ENCODE peak calls at places on chromosomes 11 and 22, in four cellular contexts. W is gastrocnemius medialis, J is heart left ventricle, O is AG04450. P is an unnamed sample. For H3K27me3, the result is how much of the 10 kb centered on the place peaks cover.

GRCh38 chr11:91435694-91436375 is 788.8 kb upstream of the FAT3 start:
- DNase-seq in O (no peak), J (no peak), W (no peak), P (no peak)

GRCh38 chr11:103395612-103396011 is 286.4 kb downstream of the DYNC2H1 start:
- DNase-seq in O (no peak), W (no peak), J (no peak), P (no peak)

GRCh38 chr22:17057959-17058814 is 26.6 kb upstream of the IL17RA start:
- DNase-seq in O (peak), J (peak), W (peak), P (peak)

GRCh38 chr11:20511982-20512381 is 87.4 kb upstream of the SLC6A5 start:
- DNase-seq in W (no peak), O (no peak), J (no peak), P (no peak)

GRCh38 chr22:46984751-46985506 is 222.5 kb downstream of the TBC1D22A start:
- DNase-seq in W (no peak), J (no peak), O (no peak), P (no peak)

GRCh38 chr11:35491231-35491871 is 34.1 kb downstream of the PAMR1 start:
- DNase-seq in O (peak), W (no peak), J (no peak), P (no peak)

GRCh38 chr22:23478175-23478574 is 101.9 kb downstream of the IGLL1 start:
- DNase-seq in O (no peak), J (no peak), W (no peak), P (no peak)

GRCh38 chr11:92376146-92376599 is 151.6 kb downstream of the FAT3 start:
- DNase-seq in O (peak), J (no peak), W (no peak), P (no peak)

GRCh38 chr22:46076651-46077339 is 73.5 kb upstream of the PPARA start:
- DNase-seq in J (peak), O (no peak), W (no peak), P (peak)

GRCh38 chr11:108693852-108694251 is 29.0 kb downstream of the DDX10 start:
- DNase-seq in J (no peak), W (no peak), O (no peak), P (no peak)

GRCh38 chr22:39731881-39732555 is 161.5 kb downstream of the CACNA1I start:
- DNase-seq in J (no peak), O (no peak), W (no peak), P (no peak)

GRCh38 chr22:21915624-21916308 is 36.9 kb downstream of the PPM1F start:
- DNase-seq in W (no peak), O (no peak), J (no peak), P (no peak)

GRCh38 chr22:39490135-39490798 is 11.8 kb upstream of the MIEF1 start:
- DNase-seq in J (peak), W (peak), O (no peak), P (peak)

GRCh38 chr11:96306933-96307747 is 35.9 kb downstream of the MAML2 start:
- DNase-seq in W (peak), O (peak), J (peak), P (peak)

GRCh38 chr11:2792376-2793250 is 92.8 kb upstream of the KCNQ1OT1 start:
- DNase-seq in W (no peak), J (peak), O (no peak), P (peak)

GRCh38 chr11:128620306-128621175 is 33.2 kb upstream of the ETS1 start:
- DNase-seq in O (no peak), J (no peak), W (no peak), P (no peak)

GRCh38 chr11:68012843-68013610 is 2.9 kb downstream of the ALDH3B1 start:
- DNase-seq in W (no peak), J (no peak), O (peak), P (no peak)

GRCh38 chr11:122405788-122406341 is 249.7 kb upstream of the UBASH3B start:
- DNase-seq in O (peak), J (no peak), W (no peak), P (no peak)

GRCh38 chr22:50294319-50294656 is 13.2 kb downstream of the PLXNB2 start:
- DNase-seq in W (no peak), J (no peak), O (no peak), P (no peak)

GRCh38 chr11:13019313-13019712 is 10.2 kb downstream of the RASSF10 start:
- DNase-seq in O (no peak), J (no peak), W (no peak), P (no peak)
- H3K27me3 ChIP-seq in O (under half), J (under half), W (under half), P (under half)

DNA sequence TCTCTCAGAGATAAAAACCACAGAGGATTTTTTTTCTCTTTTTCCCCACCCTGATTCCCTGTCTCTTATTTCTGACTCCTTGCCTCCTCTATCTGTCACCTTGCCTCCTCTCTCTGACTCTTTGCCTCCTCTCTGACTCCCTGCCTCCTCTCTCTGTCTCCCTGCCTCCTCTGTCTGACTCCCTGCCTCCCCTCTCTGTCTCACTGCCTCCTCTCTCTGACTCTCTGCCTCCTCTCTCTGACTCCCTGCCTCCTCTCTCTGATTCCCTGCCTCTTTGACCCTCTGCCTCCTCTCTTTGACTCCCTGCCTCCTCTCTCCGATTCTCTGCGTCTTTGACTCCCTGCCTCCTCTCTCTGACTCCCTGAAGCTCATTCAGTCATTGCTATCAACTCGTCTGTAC is 3.1 kb downstream of the RASD2 start:
- DNase-seq in W (no peak), J (no peak), O (no peak), P (no peak)
- H3K27me3 ChIP-seq in W (under half), J (under half), O (under half), P (under half)

GRCh38 chr11:117876341-117877119 is at the start of gene FXYD6:
- DNase-seq in O (no peak), W (no peak), J (peak), P (peak)

GRCh38 chr11:117874253-117874909 is 2.1 kb downstream of the FXYD6 start:
- DNase-seq in J (no peak), O (no peak), W (no peak), P (no peak)

GRCh38 chr11:117874910-117875396 is 1.5 kb downstream of the FXYD6 start:
- DNase-seq in J (no peak), W (no peak), O (no peak), P (no peak)

GRCh38 chr11:117876049-117876340 is 463 bp downstream of the FXYD6 start:
- DNase-seq in O (no peak), W (no peak), J (no peak), P (no peak)

GRCh38 chr11:117875397-117876048 is 935 bp downstream of the FXYD6 start:
- DNase-seq in O (no peak), W (no peak), J (no peak), P (no peak)
- H3K27me3 ChIP-seq in O (half or more), W (under half), J (under half), P (under half)

DNA sequence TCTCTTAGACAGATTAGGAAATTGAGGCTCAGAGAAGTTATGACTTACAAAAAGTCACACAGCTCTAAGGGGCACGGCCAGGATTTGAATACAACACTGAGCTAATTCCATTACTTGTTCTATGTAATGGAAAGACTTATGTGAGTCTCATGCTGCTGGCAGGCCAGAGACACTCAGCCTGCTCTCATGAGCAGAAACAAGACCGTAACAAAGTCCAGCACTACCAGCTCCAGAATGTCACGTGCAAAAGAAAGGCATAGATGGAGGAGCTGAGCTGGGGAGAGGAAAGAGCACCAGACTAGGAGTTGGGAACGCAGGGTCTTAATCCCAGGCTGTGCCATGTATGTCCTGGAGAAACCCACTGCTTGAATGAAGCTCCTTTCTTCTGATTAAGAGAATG is 1.8 kb downstream of the CHRDL2 start:
- DNase-seq in W (no peak), O (no peak), J (no peak), P (no peak)
- H3K27me3 ChIP-seq in W (under half), O (under half), J (under half), P (half or more)

DNA sequence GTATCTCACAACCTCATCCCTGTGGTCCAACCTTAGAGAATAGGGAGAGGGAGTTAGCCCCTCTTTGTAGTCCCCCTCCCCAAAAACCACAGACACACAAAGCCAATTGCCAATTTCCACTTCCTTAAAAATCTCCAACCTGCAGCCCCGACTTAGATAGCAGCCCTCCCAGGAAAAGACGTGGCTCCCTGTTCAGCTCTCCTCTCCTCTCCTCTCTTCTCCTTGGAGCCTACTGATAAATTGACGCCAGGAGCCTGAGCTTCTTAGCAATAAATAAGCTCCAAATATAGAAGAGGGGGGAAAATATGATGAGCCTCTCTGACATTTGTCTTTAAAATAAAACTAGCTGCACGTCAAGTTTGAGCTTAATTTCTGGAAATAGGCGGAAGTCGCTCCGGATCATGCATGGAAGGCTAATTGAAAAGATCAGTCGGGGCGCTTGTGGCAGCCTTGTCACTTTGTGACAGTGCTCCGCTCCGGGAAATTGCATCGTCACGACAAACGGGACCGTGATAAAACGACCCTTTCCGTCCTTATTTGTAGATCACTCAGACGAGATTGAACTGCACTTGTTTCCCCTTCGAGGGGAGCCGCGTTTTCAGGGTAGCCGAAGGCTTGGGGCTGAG is 7.2 kb downstream of the PAX6 start:
- DNase-seq in J (no peak), O (no peak), W (no peak), P (no peak)
- H3K27me3 ChIP-seq in J (half or more), O (half or more), W (half or more), P (half or more)

P was measured in heart right ventricle.